ENCODE peak calls at places on chromosome 20, in seven cellular contexts. M, U, L, I, X, Q and Z are unnamed samples.

GRCh38 chr20:51354191-51354768 is 188.2 kb downstream of the NFATC2 start:
- DNase-seq in M (peak), U (no peak), L (no peak), I (no peak), X (no peak), Q (no peak), Z (peak)

GRCh38 chr20:1718604-1719384 is 61.2 kb upstream of the SIRPG start:
- DNase-seq in M (peak), U (no peak), L (no peak), I (peak), X (no peak), Q (no peak), Z (no peak)

GRCh38 chr20:341682-342081 is 5.2 kb upstream of the NRSN2 start:
- DNase-seq in M (peak), U (no peak), L (no peak), I (peak), X (no peak), Q (no peak), Z (peak)

GRCh38 chr20:33648396-33649004 is 13.6 kb upstream of the C20orf144 start:
- DNase-seq in M (no peak), U (no peak), L (no peak), I (peak), X (no peak), Q (no peak), Z (no peak)

GRCh38 chr20:44271915-44272663 is 25.0 kb downstream of the GDAP1L1 start:
- DNase-seq in M (no peak), U (no peak), L (no peak), I (no peak), X (peak), Q (no peak), Z (no peak)

GRCh38 chr20:23023621-23024187 is 11.4 kb upstream of the SSTR4 start:
- DNase-seq in M (no peak), U (no peak), L (no peak), I (no peak), X (no peak), Q (no peak), Z (no peak)

GRCh38 chr20:19966840-19967239 is 50.3 kb upstream of the NAA20 start:
- DNase-seq in M (no peak), U (no peak), L (no peak), I (no peak), X (no peak), Q (no peak), Z (no peak)

GRCh38 chr20:25237610-25238318 is 10.1 kb upstream of the PYGB start:
- DNase-seq in M (peak), U (peak), L (no peak), I (peak), X (no peak), Q (no peak), Z (peak)

GRCh38 chr20:3557237-3557636 is 86.4 kb downstream of the ATRN start:
- DNase-seq in M (no peak), U (no peak), L (no peak), I (no peak), X (no peak), Q (no peak), Z (no peak)

GRCh38 chr20:59775221-59776055 is 158.0 kb downstream of the SYCP2 start:
- DNase-seq in M (no peak), U (no peak), L (no peak), I (no peak), X (no peak), Q (peak), Z (no peak)

GRCh38 chr20:57482796-57483195 is 42.1 kb downstream of the CTCFL start:
- DNase-seq in M (no peak), U (no peak), L (no peak), I (no peak), X (no peak), Q (no peak), Z (no peak)

GRCh38 chr20:61925555-61926252 is 140.0 kb downstream of the TAF4 start:
- DNase-seq in M (peak), U (no peak), L (peak), I (no peak), X (no peak), Q (no peak), Z (peak)

GRCh38 chr20:33570743-33571142 is 80.8 kb downstream of the CBFA2T2 start:
- DNase-seq in M (no peak), U (no peak), L (no peak), I (no peak), X (no peak), Q (no peak), Z (no peak)

GRCh38 chr20:31497838-31498540 is 16.3 kb upstream of the HM13 start:
- DNase-seq in M (no peak), U (no peak), L (no peak), I (peak), X (no peak), Q (no peak), Z (peak)

GRCh38 chr20:33433465-33433864 is 10.1 kb downstream of the SNTA1 start:
- DNase-seq in M (no peak), U (no peak), L (peak), I (peak), X (no peak), Q (no peak), Z (peak)

GRCh38 chr20:38354227-38354626 is 7.9 kb downstream of the LBP start:
- DNase-seq in M (no peak), U (no peak), L (no peak), I (no peak), X (no peak), Q (no peak), Z (no peak)

GRCh38 chr20:22963581-22963980 is 71.5 kb upstream of the SSTR4 start:
- DNase-seq in M (no peak), U (no peak), L (no peak), I (no peak), X (no peak), Q (no peak), Z (no peak)

GRCh38 chr20:17510548-17510947 is 20.6 kb downstream of the BFSP1 start:
- DNase-seq in M (no peak), U (no peak), L (no peak), I (no peak), X (no peak), Q (no peak), Z (no peak)

GRCh38 chr20:25509084-25509483 is 76.2 kb downstream of the NINL start:
- DNase-seq in M (no peak), U (no peak), L (no peak), I (no peak), X (no peak), Q (no peak), Z (no peak)

GRCh38 chr20:51014797-51015722 is 7.8 kb downstream of the KCNG1 start:
- DNase-seq in M (peak), U (no peak), L (no peak), I (peak), X (no peak), Q (peak), Z (peak)

GRCh38 chr20:15612746-15613145 is 960.5 kb downstream of the KIF16B start:
- DNase-seq in M (no peak), U (no peak), L (no peak), I (no peak), X (no peak), Q (no peak), Z (no peak)

GRCh38 chr20:49306903-49307336 is 29.1 kb upstream of the ZNFX1 start:
- DNase-seq in M (no peak), U (no peak), L (no peak), I (no peak), X (peak), Q (peak), Z (no peak)

GRCh38 chr20:46056970-46057855 is 28.2 kb downstream of the SLC12A5 start:
- DNase-seq in M (peak), U (no peak), L (no peak), I (peak), X (no peak), Q (no peak), Z (peak)

GRCh38 chr20:49915380-49916145 is at the start of gene SPATA2:
- DNase-seq in M (peak), U (peak), L (peak), I (peak), X (peak), Q (peak), Z (peak)

GRCh38 chr20:62408640-62409039 is 1.6 kb upstream of the CABLES2 start:
- DNase-seq in M (no peak), U (no peak), L (no peak), I (no peak), X (no peak), Q (no peak), Z (no peak)

GRCh38 chr20:62726276-62726675 is 17.6 kb downstream of the NTSR1 start:
- DNase-seq in M (no peak), U (no peak), L (peak), I (no peak), X (no peak), Q (no peak), Z (no peak)

GRCh38 chr20:46903256-46903655 is 8.6 kb downstream of the EYA2 start:
- DNase-seq in M (no peak), U (no peak), L (no peak), I (no peak), X (no peak), Q (no peak), Z (no peak)